ENCODE peak calls at places on chromosomes 5 and 9, in ten cellular contexts. P, F, V, U, C, A, N, B, M and E are unnamed samples.

GRCh38 chr5:91382530-91383026 is 539 bp downstream of the ARRDC3 start:
- DNase-seq in F (no peak), M (peak; percentile 73), N (peak; percentile 37), B (peak; percentile 55), C (no peak), P (peak; percentile 60), V (no peak), U (no peak), A (peak; percentile 33), E (no peak)

GRCh38 chr9:98049668-98050067 is 6.9 kb upstream of the NANS start:
- DNase-seq in F (no peak), U (no peak), C (no peak), B (no peak), V (no peak), A (no peak), N (no peak), P (no peak), M (no peak), E (no peak)

GRCh38 chr9:130997925-130998595 is 10.9 kb upstream of the LAMC3 start:
- DNase-seq in N (peak; percentile 78), F (no peak), A (peak; percentile 54), C (peak; percentile 92), P (peak; percentile 73), U (no peak), M (peak; percentile 92), B (peak; percentile 91), V (peak; percentile 7), E (no peak)

GRCh38 chr5:130282044-130282443 is 377.8 kb downstream of the CHSY3 start:
- DNase-seq in P (peak; percentile 24), M (no peak), C (no peak), U (no peak), F (no peak), A (no peak), N (no peak), B (no peak), V (no peak), E (no peak)

GRCh38 chr9:121455527-121456239 is 44.0 kb downstream of the GGTA1 start:
- DNase-seq in U (no peak), M (no peak), N (no peak), A (no peak), P (no peak), C (no peak), V (peak; percentile 40), F (no peak), B (no peak), E (no peak)

GRCh38 chr9:95053611-95054440 is 263.7 kb downstream of the FANCC start:
- DNase-seq in B (peak; percentile 91), F (no peak), U (no peak), M (no peak), A (peak; percentile 43), N (peak; percentile 60), C (no peak), V (no peak), P (no peak), E (no peak)

GRCh38 chr5:5183933-5184332 is 43.8 kb downstream of the ADAMTS16 start:
- DNase-seq in N (no peak), F (no peak), V (no peak), A (no peak), B (no peak), U (no peak), P (no peak), M (no peak), C (no peak), E (no peak)

GRCh38 chr5:134594797-134595457 is 37.7 kb downstream of the SAR1B start:
- DNase-seq in C (peak; percentile 21), U (no peak), A (no peak), P (no peak), M (no peak), F (no peak), B (no peak), N (no peak), V (no peak), E (no peak)

GRCh38 chr5:75053286-75054109 is 1.1 kb upstream of the GCNT4 start:
- DNase-seq in A (peak; percentile 73), U (no peak), C (peak; percentile 89), M (peak; percentile 86), B (peak; percentile 90), P (peak; percentile 67), N (peak; percentile 84), F (peak; percentile 68), V (peak; percentile 81), E (peak; percentile 80)

GRCh38 chr5:170220196-170220595 is 12.6 kb upstream of the C5orf58 start:
- DNase-seq in B (peak; percentile 18), M (no peak), C (no peak), P (no peak), U (no peak), F (no peak), N (no peak), A (no peak), V (no peak), E (no peak)

GRCh38 chr9:123724211-123724831 is 205.6 kb downstream of the DENND1A start:
- DNase-seq in V (no peak), P (peak; percentile 18), M (peak; percentile 33), U (no peak), B (peak; percentile 49), A (peak; percentile 57), C (no peak), N (peak; percentile 22), F (no peak), E (no peak)

GRCh38 chr5:95900383-95900958 is 61.2 kb downstream of the ELL2 start:
- DNase-seq in P (peak; percentile 40), C (no peak), N (peak; percentile 62), U (peak; percentile 16), A (peak; percentile 88), V (no peak), F (no peak), B (no peak), M (no peak), E (no peak)

GRCh38 chr5:75185763-75186162 is 50.9 kb downstream of the ANKRD31 start:
- DNase-seq in B (peak; percentile 10), A (no peak), P (no peak), U (no peak), C (no peak), M (no peak), F (no peak), N (no peak), V (no peak), E (no peak)

GRCh38 chr9:115213777-115214428 is 95.9 kb upstream of the TNC start:
- DNase-seq in B (peak; percentile 90), M (peak; percentile 45), U (no peak), P (peak; percentile 91), N (peak; percentile 89), F (no peak), V (no peak), A (peak; percentile 94), C (no peak), E (no peak)

GRCh38 chr9:70127540-70128416 is 84.1 kb downstream of the MAMDC2 start:
- DNase-seq in V (no peak), N (no peak), A (no peak), C (no peak), U (no peak), B (no peak), M (no peak), F (no peak), P (no peak), E (no peak)

GRCh38 chr5:142740903-142741302 is 29.3 kb upstream of the ARHGAP26 start:
- DNase-seq in U (no peak), N (no peak), C (no peak), M (peak; percentile 47), V (no peak), F (no peak), A (no peak), B (no peak), P (no peak), E (no peak)

GRCh38 chr9:72557549-72557948 is 36.1 kb downstream of the TMC1 start:
- DNase-seq in U (no peak), C (no peak), M (no peak), V (no peak), F (peak; percentile 65), A (peak; percentile 97), P (peak; percentile 93), B (peak; percentile 75), N (peak; percentile 98), E (no peak)

GRCh38 chr9:14352549-14352948 is 38.6 kb upstream of the NFIB start:
- DNase-seq in P (no peak), B (no peak), F (no peak), M (no peak), U (peak; percentile 29), V (no peak), C (no peak), A (no peak), N (no peak), E (no peak)

GRCh38 chr5:5341531-5342292 is 80.8 kb upstream of the ICE1 start:
- DNase-seq in M (no peak), P (peak; percentile 67), N (peak; percentile 87), C (no peak), V (no peak), A (no peak), U (no peak), B (no peak), F (no peak), E (no peak)

GRCh38 chr9:14478175-14479165 is 164.5 kb upstream of the NFIB start:
- DNase-seq in V (no peak), B (no peak), N (no peak), U (no peak), C (no peak), P (no peak), A (no peak), F (no peak), M (no peak), E (no peak)

GRCh38 chr9:91741529-91741928 is 208.5 kb downstream of the ROR2 start:
- DNase-seq in P (peak; percentile 53), B (no peak), U (no peak), A (peak; percentile 93), V (no peak), M (no peak), F (no peak), N (peak; percentile 63), C (no peak), E (no peak)

GRCh38 chr9:87898151-87898550 is 15.5 kb downstream of the SPATA31E1 start:
- DNase-seq in C (no peak), P (no peak), V (no peak), N (peak; percentile 42), B (no peak), U (no peak), F (no peak), M (no peak), A (peak; percentile 34), E (no peak)

GRCh38 chr5:160083501-160083900 is 35.7 kb downstream of the PWWP2A start:
- DNase-seq in A (no peak), B (no peak), C (no peak), U (no peak), F (no peak), V (no peak), N (peak; percentile 76), M (no peak), P (peak; percentile 31), E (no peak)

GRCh38 chr5:31443572-31443971 is 88.3 kb downstream of the DROSHA start:
- DNase-seq in B (no peak), M (no peak), N (no peak), P (no peak), F (no peak), U (no peak), A (no peak), C (no peak), V (no peak), E (no peak)

GRCh38 chr5:78523314-78524193 is 125.0 kb downstream of the LHFPL2 start:
- DNase-seq in U (no peak), M (no peak), F (no peak), P (no peak), C (no peak), V (no peak), N (no peak), A (no peak), B (no peak), E (no peak)

GRCh38 chr9:83425240-83425639 is 113.0 kb downstream of the FRMD3 start:
- DNase-seq in A (no peak), C (no peak), U (no peak), V (no peak), N (no peak), P (peak; percentile 15), B (no peak), F (no peak), M (no peak), E (no peak)

GRCh38 chr9:137544176-137544755 is 5.9 kb downstream of the PNPLA7 start:
- DNase-seq in N (no peak), B (no peak), U (no peak), C (no peak), F (no peak), M (no peak), V (no peak), A (no peak), P (no peak), E (no peak)

GRCh38 chr5:156361451-156362109 is 34.6 kb downstream of the SGCD start:
- DNase-seq in B (no peak), F (no peak), P (no peak), C (no peak), V (no peak), M (no peak), A (peak; percentile 88), N (no peak), U (no peak), E (no peak)